ENCODE peak calls at places on chromosomes 2 and 18, in four cellular contexts. V is IMR-90, R is H1, A is H9. M is an unnamed sample.

GRCh38 chr2:29618024-29618423 is 303.4 kb downstream of the ALK start:
- DNase-seq in V (no peak), A (no peak), R (no peak), M (no peak)

GRCh38 chr2:172228177-172228785 is 125.6 kb upstream of the DLX2 start:
- DNase-seq in V (no peak), A (no peak), R (no peak), M (no peak)

GRCh38 chr2:236535024-236535423 is 34.6 kb upstream of the ACKR3 start:
- DNase-seq in V (peak), R (no peak), A (no peak), M (no peak)

GRCh38 chr2:18651842-18652774 is 62.7 kb upstream of the NT5C1B start:
- DNase-seq in V (peak), R (no peak), A (no peak), M (no peak)

GRCh38 chr2:199456383-199457146 is 1.2 kb downstream of the SATB2 start:
- DNase-seq in V (no peak), A (no peak), R (no peak), M (no peak)

GRCh38 chr2:128786296-128786695 is 467.6 kb upstream of the HS6ST1 start:
- DNase-seq in R (no peak), A (peak), V (no peak), M (peak)

GRCh38 chr2:179096090-179096489 is 46.2 kb upstream of the CCDC141 start:
- DNase-seq in A (no peak), R (no peak), V (no peak), M (peak)

GRCh38 chr2:195639238-195639858 is 17.7 kb upstream of the SLC39A10 start:
- DNase-seq in A (no peak), R (no peak), V (no peak), M (no peak)

GRCh38 chr18:53567935-53568574 is 656.4 kb downstream of the MBD2 start:
- DNase-seq in V (peak), A (no peak), R (no peak), M (peak)

GRCh38 chr2:63872571-63873328 is 31.1 kb downstream of the UGP2 start:
- DNase-seq in A (no peak), V (no peak), R (no peak), M (no peak)

GRCh38 chr2:25109822-25110221 is 58.6 kb downstream of the POMC start:
- DNase-seq in A (no peak), R (no peak), V (no peak), M (no peak)

GRCh38 chr2:13006407-13006806 is 289.7 kb downstream of the TRIB2 start:
- DNase-seq in A (no peak), V (no peak), R (no peak), M (no peak)

GRCh38 chr2:73987109-73987947 is 2.6 kb downstream of the TET3 start:
- DNase-seq in R (no peak), A (no peak), V (peak), M (no peak)

GRCh38 chr2:229340086-229340760 is 69.1 kb upstream of the PID1 start:
- DNase-seq in V (peak), R (no peak), A (no peak), M (no peak)

GRCh38 chr18:9249254-9249653 is 85.3 kb upstream of the TWSG1 start:
- DNase-seq in A (no peak), R (no peak), V (peak), M (no peak)

GRCh38 chr2:219733106-219733505 is 105.7 kb downstream of the SLC4A3 start:
- DNase-seq in R (no peak), V (no peak), A (no peak), M (no peak)

GRCh38 chr2:35462226-35462983 is 893.2 kb upstream of the CRIM1 start:
- DNase-seq in V (no peak), R (no peak), A (no peak), M (peak)

GRCh38 chr2:28538652-28539051 is 42.8 kb downstream of the PLB1 start:
- DNase-seq in V (no peak), A (no peak), R (no peak), M (no peak)

GRCh38 chr2:64338910-64339500 is 115.0 kb upstream of the LGALSL start:
- DNase-seq in A (no peak), V (no peak), R (no peak), M (no peak)

GRCh38 chr2:151767536-151767935 is 33.3 kb upstream of the NEB start:
- DNase-seq in V (peak), R (no peak), A (no peak), M (no peak)

GRCh38 chr18:74635202-74635969 is 37.7 kb downstream of the ZNF407 start:
- DNase-seq in A (no peak), V (no peak), R (no peak), M (no peak)

GRCh38 chr18:11909597-11910026 is 1.5 kb upstream of the MPPE1 start:
- DNase-seq in A (no peak), V (peak), R (no peak), M (no peak)

GRCh38 chr2:31831585-31831984 is 179.2 kb downstream of the MEMO1 start:
- DNase-seq in R (no peak), A (no peak), V (peak), M (no peak)

GRCh38 chr18:28834889-28835288 is 658.0 kb upstream of the CDH2 start:
- DNase-seq in A (no peak), R (no peak), V (peak), M (no peak)

GRCh38 chr2:233303252-233303651 is 4.4 kb upstream of the SAG start:
- DNase-seq in R (peak), A (peak), V (no peak), M (peak)

GRCh38 chr2:3587432-3587831 is 7.5 kb upstream of the COLEC11 start:
- DNase-seq in R (no peak), A (no peak), V (peak), M (no peak)

GRCh38 chr2:22360735-22361374 is 1024.1 kb upstream of the KLHL29 start:
- DNase-seq in V (no peak), A (no peak), R (no peak), M (peak)

GRCh38 chr2:65057391-65058052 is 1.3 kb downstream of the CEP68 start:
- DNase-seq in A (no peak), R (no peak), V (peak), M (no peak)

GRCh38 chr2:71602581-71602980 is 149.2 kb downstream of the DYSF start:
- DNase-seq in R (no peak), V (no peak), A (peak), M (no peak)
- H2AK5ac ChIP-seq in R (no peak), V (no peak), A (no peak), M (no peak)

GRCh38 chr18:78780719-78781600 is 198.7 kb upstream of the SALL3 start:
- DNase-seq in V (no peak), A (peak), R (no peak), M (no peak)
- H2BK15ac ChIP-seq in V (no peak), A (no peak), R (no peak), M (no peak)

DNA sequence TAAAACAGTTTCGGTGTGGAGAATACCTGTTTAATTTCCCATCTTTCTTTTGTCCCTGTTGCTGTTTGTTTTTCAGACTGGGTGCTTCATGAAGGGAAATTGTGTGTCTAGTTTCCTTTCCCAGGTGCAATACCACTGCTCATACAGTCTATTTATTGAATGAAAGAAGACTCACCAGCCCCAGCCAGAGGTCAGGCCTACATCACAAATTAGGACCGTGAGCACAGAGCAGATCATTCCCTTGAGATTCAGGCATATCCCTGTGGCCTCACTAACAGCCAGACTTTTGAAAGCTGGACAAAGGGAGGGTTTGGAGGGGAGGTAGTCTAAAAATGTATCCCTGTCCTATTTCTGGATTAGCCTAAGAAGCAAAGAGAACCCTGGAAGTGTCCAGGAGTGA is 278.9 kb downstream of the IRS1 start:
- DNase-seq in V (no peak), R (no peak), A (no peak), M (no peak)
- H4K5ac ChIP-seq in V (peak), R (no peak), A (no peak), M (no peak)

GRCh38 chr2:98582523-98582922 is 25.8 kb downstream of the COA5 start:
- DNase-seq in R (no peak), A (no peak), V (no peak), M (no peak)
- H2AK5ac ChIP-seq in R (no peak), A (no peak), V (no peak), M (no peak)

GRCh38 chr2:52115750-52116149 is 1083.8 kb upstream of the NRXN1 start:
- DNase-seq in V (no peak), R (no peak), A (no peak), M (no peak)
- H2BK15ac ChIP-seq in V (no peak), R (no peak), A (no peak), M (no peak)

GRCh38 chr2:133264951-133265949 is 303.0 kb downstream of the NCKAP5 start:
- DNase-seq in A (peak), R (no peak), V (no peak), M (peak)

GRCh38 chr2:133262888-133263287 is 305.4 kb downstream of the NCKAP5 start:
- DNase-seq in V (no peak), R (no peak), A (no peak), M (peak)

GRCh38 chr2:133270550-133270949 is 297.7 kb downstream of the NCKAP5 start:
- DNase-seq in R (no peak), V (no peak), A (no peak), M (no peak)

GRCh38 chr2:133266926-133267590 is 301.2 kb downstream of the NCKAP5 start:
- DNase-seq in R (no peak), A (peak), V (no peak), M (peak)

DNA sequence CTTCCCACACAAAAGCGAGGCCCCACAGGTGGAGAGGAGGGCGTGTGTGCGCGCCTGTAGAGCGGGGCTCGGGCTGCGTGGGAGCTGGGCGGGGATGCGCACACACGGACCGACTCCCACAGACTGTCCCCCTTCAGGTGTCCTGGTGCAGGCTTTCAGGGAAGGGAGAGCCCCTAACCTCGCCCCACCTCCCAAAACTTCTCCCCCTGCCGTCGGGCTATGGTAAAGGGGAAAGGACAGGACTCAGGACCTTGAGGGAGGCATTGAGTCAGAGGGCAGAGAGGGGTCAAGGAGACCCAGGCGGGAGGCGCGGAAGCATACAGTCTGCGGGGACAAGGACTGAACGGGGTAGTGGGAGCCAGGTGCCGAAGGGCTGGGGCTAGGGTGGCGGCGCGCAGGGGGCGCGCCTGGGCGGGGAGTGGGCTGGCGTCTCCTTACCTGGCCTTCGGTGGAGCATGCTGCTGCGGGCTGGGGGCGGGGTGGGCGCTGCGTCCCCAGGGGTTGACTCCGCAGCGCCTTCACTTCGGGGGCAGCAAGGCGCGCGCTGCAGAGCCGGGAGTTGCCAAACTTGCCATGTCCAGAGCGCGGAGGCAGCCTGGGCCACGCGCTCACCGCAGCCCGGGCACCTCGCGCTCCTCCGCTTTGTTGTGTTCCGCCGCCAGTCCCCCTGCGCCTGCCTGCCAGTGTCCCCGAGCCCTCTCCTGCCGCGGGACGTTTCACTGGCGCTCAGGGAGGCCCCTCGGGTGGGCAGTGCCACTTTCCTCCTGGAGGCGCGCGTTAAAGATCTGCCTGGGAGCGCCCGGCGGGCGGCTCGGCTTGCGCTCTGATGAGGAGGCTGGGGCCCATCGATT is 302.0 kb downstream of the NCKAP5 start:
- DNase-seq in R (no peak), V (no peak), A (peak), M (peak)
- H4K5ac ChIP-seq in R (no peak), V (peak), A (no peak), M (no peak)

GRCh38 chr2:241035142-241035817 is 36.9 kb downstream of the SNED1 start:
- DNase-seq in A (peak), V (no peak), R (no peak), M (peak)

GRCh38 chr2:241035818-241036396 is 37.5 kb downstream of the SNED1 start:
- DNase-seq in A (peak), V (no peak), R (no peak), M (no peak)

GRCh38 chr2:241033994-241034393 is 35.6 kb downstream of the SNED1 start:
- DNase-seq in R (no peak), A (peak), V (no peak), M (no peak)

GRCh38 chr2:241033346-241033987 is 35.0 kb downstream of the SNED1 start:
- DNase-seq in V (no peak), R (no peak), A (no peak), M (no peak)

DNA sequence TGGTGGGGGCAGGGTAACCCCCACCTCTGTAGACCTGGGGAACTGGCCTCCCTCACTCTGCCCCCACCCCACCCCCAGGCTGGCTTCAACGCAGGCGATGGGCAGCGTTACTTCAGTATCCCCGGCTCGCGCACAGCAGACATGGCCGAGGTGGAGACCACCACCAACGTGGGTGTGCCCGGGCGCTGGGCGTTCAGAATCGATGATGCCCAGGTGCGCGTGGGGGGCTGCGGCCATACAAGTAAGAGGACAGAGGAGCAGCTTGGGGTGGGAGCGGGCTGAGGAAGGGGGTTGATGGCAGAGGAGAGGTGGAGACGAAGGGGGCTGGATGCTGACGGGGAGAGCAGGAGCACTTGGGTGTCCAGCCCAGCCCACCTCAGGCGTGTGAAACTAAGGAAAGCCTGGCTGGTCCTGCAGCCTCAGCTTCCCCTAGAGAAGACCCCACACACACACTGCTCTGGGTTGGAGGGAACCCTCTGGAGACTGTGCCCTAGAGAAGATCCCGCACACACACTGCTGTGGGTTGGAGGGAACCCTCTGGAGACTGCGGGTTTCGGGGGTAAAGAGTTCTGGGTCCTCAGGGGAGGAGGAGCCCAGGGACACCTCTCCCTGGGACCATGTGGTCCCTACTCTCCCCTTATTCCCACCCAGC is 36.2 kb downstream of the SNED1 start:
- DNase-seq in A (no peak), V (no peak), R (no peak), M (no peak)
- H2AK5ac ChIP-seq in A (no peak), V (no peak), R (peak), M (no peak)

M was measured in mesendoderm.